ENCODE peak calls at places on chromosomes 3 and 15, in four cellular contexts. A is HepG2, C is HCT116, B is K562. Y is an unnamed sample.

GRCh38 chr3:71684752-71685151 is 40.5 kb downstream of the EIF4E3 start:
- DNase-seq in B (no peak), C (no peak), A (no peak), Y (no peak)

GRCh38 chr3:141442914-141443313 is 43.9 kb upstream of the RASA2 start:
- DNase-seq in B (no peak), A (no peak), C (no peak), Y (no peak)

GRCh38 chr3:197408177-197408957 is 110.0 kb upstream of the DLG1 start:
- DNase-seq in C (no peak), B (no peak), A (peak), Y (no peak)

GRCh38 chr15:70585707-70586034 is 177.7 kb downstream of the UACA start:
- DNase-seq in C (no peak), A (peak), B (no peak), Y (no peak)

GRCh38 chr3:14435175-14436011 is 33.0 kb downstream of the SLC6A6 start:
- DNase-seq in A (no peak), C (no peak), B (no peak), Y (no peak)

GRCh38 chr3:22713936-22714335 is 489.2 kb upstream of the UBE2E2 start:
- DNase-seq in A (peak), C (no peak), B (no peak), Y (no peak)

GRCh38 chr3:177447938-177448337 is 250.7 kb upstream of the TBL1XR1 start:
- DNase-seq in C (peak), A (no peak), B (no peak), Y (peak)

GRCh38 chr3:129230311-129231019 is 18.9 kb upstream of the COPG1 start:
- DNase-seq in A (peak), B (peak), C (no peak), Y (no peak)

GRCh38 chr3:134656211-134656800 is 5.5 kb upstream of the KY start:
- DNase-seq in C (no peak), A (no peak), B (no peak), Y (no peak)

GRCh38 chr15:63481105-63481810 is 23.1 kb upstream of the USP3 start:
- DNase-seq in A (no peak), C (no peak), B (no peak), Y (no peak)

GRCh38 chr3:62312201-62312600 is 61.1 kb downstream of the FEZF2 start:
- DNase-seq in B (no peak), A (no peak), C (no peak), Y (no peak)

GRCh38 chr3:173747427-173747826 is 349.9 kb downstream of the NLGN1 start:
- DNase-seq in B (no peak), A (no peak), C (no peak), Y (no peak)

GRCh38 chr15:92807971-92808571 is 92.1 kb upstream of the CHD2 start:
- DNase-seq in C (no peak), A (no peak), B (peak), Y (peak)

GRCh38 chr15:63186065-63186464 is 3.3 kb upstream of the RAB8B start:
- DNase-seq in C (no peak), B (no peak), A (peak), Y (peak)

GRCh38 chr3:191236635-191237034 is 37.6 kb downstream of the OSTN start:
- DNase-seq in B (no peak), A (no peak), C (no peak), Y (peak)

GRCh38 chr3:157077565-157077991 is 82.4 kb downstream of the CCNL1 start:
- DNase-seq in C (no peak), B (no peak), A (peak), Y (peak)

GRCh38 chr3:29286841-29287240 is 6.0 kb downstream of the RBMS3 start:
- DNase-seq in B (no peak), C (no peak), A (no peak), Y (no peak)

GRCh38 chr15:83323296-83323711 is 38.8 kb upstream of the BNC1 start:
- DNase-seq in A (no peak), C (no peak), B (no peak), Y (no peak)

GRCh38 chr15:74303741-74304309 is 63.6 kb downstream of the CYP11A1 start:
- DNase-seq in A (no peak), B (no peak), C (no peak), Y (no peak)

GRCh38 chr3:57587946-57588345 is 9.2 kb downstream of the ARF4 start:
- DNase-seq in A (no peak), B (peak), C (no peak), Y (no peak)

GRCh38 chr3:14201881-14202684 is 23.5 kb downstream of the LSM3 start:
- DNase-seq in B (no peak), C (no peak), A (peak), Y (no peak)

GRCh38 chr3:116863842-116864626 is 154.5 kb downstream of the TUSC7 start:
- DNase-seq in A (peak), B (peak), C (no peak), Y (no peak)

GRCh38 chr3:142244056-142244455 is 18.7 kb upstream of the GK5 start:
- DNase-seq in B (no peak), C (no peak), A (no peak), Y (no peak)

GRCh38 chr3:12188328-12188648 is 29.6 kb upstream of the TIMP4 start:
- DNase-seq in B (no peak), A (no peak), C (no peak), Y (no peak)

GRCh38 chr3:54206874-54207273 is 84.5 kb downstream of the CACNA2D3 start:
- DNase-seq in A (no peak), C (no peak), B (no peak), Y (peak)

GRCh38 chr3:95789111-95789510 is 1025.3 kb upstream of the EPHA6 start:
- DNase-seq in A (no peak), B (no peak), C (no peak), Y (no peak)

GRCh38 chr3:46913644-46914043 is 36.1 kb downstream of the PTH1R start:
- DNase-seq in A (no peak), C (no peak), B (peak), Y (no peak)

GRCh38 chr3:142779591-142779990 is 55.8 kb downstream of the TRPC1 start:
- DNase-seq in C (no peak), B (no peak), A (no peak), Y (no peak)

GRCh38 chr15:39363761-39364586 is 216.9 kb upstream of the THBS1 start:
- DNase-seq in B (no peak), C (no peak), A (peak), Y (no peak)

DNA sequence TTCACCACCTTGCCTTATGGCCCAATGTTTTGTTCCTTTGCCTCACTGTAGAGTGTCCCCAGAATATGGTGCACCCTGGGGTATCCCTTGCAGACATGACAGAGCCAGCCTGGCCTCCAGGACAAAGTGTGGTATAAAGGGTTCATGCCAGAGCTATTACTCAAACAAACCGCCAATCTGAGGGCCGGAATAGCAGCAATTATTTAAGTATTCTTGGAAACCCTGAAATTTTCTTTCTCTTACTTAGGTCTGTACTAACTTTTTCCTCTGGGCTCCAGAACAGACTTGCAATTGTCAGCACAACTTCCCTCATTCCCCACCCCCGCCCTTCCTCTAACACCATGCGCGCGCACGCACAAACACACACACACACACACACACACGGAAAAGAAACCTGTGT is 56.2 kb downstream of the ISG20 start:
- DNase-seq in B (no peak), C (no peak), A (no peak), Y (no peak)
- TF ChIP-seq JUND in B (no peak), C (no peak), A (no peak), Y (no peak)

GRCh38 chr3:37967252-37967881 is 23.2 kb upstream of the VILL start:
- DNase-seq in C (peak), B (peak), A (peak), Y (peak)
- TF ChIP-seq JUND in C (no peak), B (no peak), A (no peak), Y (no peak)

DNA sequence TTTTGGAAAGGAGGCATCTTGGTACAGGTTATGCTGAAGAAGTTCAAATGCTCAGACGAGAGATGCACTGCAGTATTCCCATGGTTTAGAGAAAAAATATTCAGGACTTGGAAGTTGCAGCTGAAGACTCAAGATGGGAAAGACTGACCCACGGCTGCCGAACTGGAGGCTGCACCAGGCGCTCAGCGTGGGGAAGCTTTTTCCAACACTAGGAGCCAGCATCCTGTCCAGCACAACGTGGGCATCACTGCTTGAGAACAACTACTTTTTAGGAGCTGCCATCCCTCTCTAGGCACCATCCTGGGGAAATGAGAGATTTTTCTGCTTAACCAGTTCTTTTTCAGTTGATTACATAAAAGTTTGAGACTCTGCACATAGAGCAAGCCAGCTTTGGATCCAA is 94.0 kb downstream of the LRIG1 start:
- DNase-seq in C (no peak), B (no peak), A (no peak), Y (no peak)
- TF ChIP-seq JUND in C (no peak), B (no peak), A (no peak), Y (no peak)

GRCh38 chr3:65878831-65879230 is 159.9 kb downstream of the MAGI1 start:
- DNase-seq in C (no peak), B (no peak), A (no peak), Y (no peak)
- TF ChIP-seq JUND in C (no peak), B (no peak), A (no peak), Y (no peak)